ENCODE peak calls at places on chromosomes 2 and 18, in seven cellular contexts. One of them, this sample, is unnamed. For H4K20me1, the result is how much of the 10 kb centered on the place peaks cover.

GRCh38 chr2:231930601-231931281 is 4.5 kb upstream of the NPPC start:
- DNase-seq in K562: no peak
- DNase-seq in HepG2: no peak
- DNase-seq in endothelial cell of umbilical vein: no peak
- DNase-seq in GM12878: no peak
- DNase-seq in HCT116: no peak
- DNase-seq in SK-N-SH: no peak
- DNase-seq in this sample: no peak

GRCh38 chr18:39825485-39825884 is 2129.5 kb upstream of the PIK3C3 start:
- DNase-seq in GM12878: no peak
- DNase-seq in K562: no peak
- DNase-seq in HepG2: no peak
- DNase-seq in HCT116: no peak
- DNase-seq in endothelial cell of umbilical vein: peak
- DNase-seq in SK-N-SH: no peak
- DNase-seq in this sample: no peak

GRCh38 chr2:144914622-144915230 is 394.8 kb upstream of the ZEB2 start:
- DNase-seq in GM12878: no peak
- DNase-seq in endothelial cell of umbilical vein: no peak
- DNase-seq in HCT116: no peak
- DNase-seq in HepG2: no peak
- DNase-seq in K562: no peak
- DNase-seq in SK-N-SH: no peak
- DNase-seq in this sample: no peak

GRCh38 chr2:111160758-111161157 is 40.0 kb downstream of the BCL2L11 start:
- DNase-seq in HCT116: no peak
- DNase-seq in SK-N-SH: no peak
- DNase-seq in K562: no peak
- DNase-seq in HepG2: no peak
- DNase-seq in endothelial cell of umbilical vein: peak
- DNase-seq in GM12878: no peak
- DNase-seq in this sample: no peak

GRCh38 chr18:76349067-76349715 is 145.9 kb downstream of the ZNF516 start:
- DNase-seq in HCT116: peak
- DNase-seq in endothelial cell of umbilical vein: peak
- DNase-seq in HepG2: peak
- DNase-seq in K562: peak
- DNase-seq in GM12878: no peak
- DNase-seq in SK-N-SH: peak
- DNase-seq in this sample: peak

GRCh38 chr18:76490701-76491171 is 4.3 kb downstream of the ZNF516 start:
- DNase-seq in GM12878: no peak
- DNase-seq in HepG2: no peak
- DNase-seq in SK-N-SH: peak
- DNase-seq in endothelial cell of umbilical vein: peak
- DNase-seq in HCT116: no peak
- DNase-seq in K562: no peak
- DNase-seq in this sample: no peak

GRCh38 chr18:53883771-53884170 is 340.7 kb downstream of the MBD2 start:
- DNase-seq in HepG2: no peak
- DNase-seq in SK-N-SH: no peak
- DNase-seq in GM12878: no peak
- DNase-seq in endothelial cell of umbilical vein: no peak
- DNase-seq in HCT116: no peak
- DNase-seq in K562: no peak
- DNase-seq in this sample: no peak

GRCh38 chr2:119230630-119231185 is 7.1 kb downstream of the STEAP3 start:
- DNase-seq in GM12878: no peak
- DNase-seq in HCT116: no peak
- DNase-seq in endothelial cell of umbilical vein: no peak
- DNase-seq in K562: no peak
- DNase-seq in HepG2: no peak
- DNase-seq in SK-N-SH: no peak
- DNase-seq in this sample: no peak

GRCh38 chr2:114727012-114727411 is 284.6 kb downstream of the DPP10 start:
- DNase-seq in endothelial cell of umbilical vein: no peak
- DNase-seq in HCT116: no peak
- DNase-seq in SK-N-SH: no peak
- DNase-seq in K562: no peak
- DNase-seq in HepG2: no peak
- DNase-seq in GM12878: no peak
- DNase-seq in this sample: no peak

GRCh38 chr18:22200611-22201225 is 31.3 kb downstream of the GATA6 start:
- DNase-seq in SK-N-SH: no peak
- DNase-seq in GM12878: no peak
- DNase-seq in HCT116: no peak
- DNase-seq in K562: no peak
- DNase-seq in HepG2: no peak
- DNase-seq in endothelial cell of umbilical vein: no peak
- DNase-seq in this sample: no peak

GRCh38 chr18:22198163-22198562 is 28.8 kb downstream of the GATA6 start:
- DNase-seq in K562: no peak
- DNase-seq in HCT116: no peak
- DNase-seq in endothelial cell of umbilical vein: no peak
- DNase-seq in GM12878: no peak
- DNase-seq in HepG2: no peak
- DNase-seq in SK-N-SH: no peak
- DNase-seq in this sample: no peak

GRCh38 chr18:22197668-22198067 is 28.3 kb downstream of the GATA6 start:
- DNase-seq in HepG2: no peak
- DNase-seq in SK-N-SH: no peak
- DNase-seq in HCT116: no peak
- DNase-seq in GM12878: no peak
- DNase-seq in K562: no peak
- DNase-seq in endothelial cell of umbilical vein: peak
- DNase-seq in this sample: no peak

GRCh38 chr18:22195052-22195451 is 25.7 kb downstream of the GATA6 start:
- DNase-seq in SK-N-SH: no peak
- DNase-seq in HepG2: no peak
- DNase-seq in endothelial cell of umbilical vein: no peak
- DNase-seq in GM12878: no peak
- DNase-seq in K562: no peak
- DNase-seq in HCT116: no peak
- DNase-seq in this sample: no peak

DNA sequence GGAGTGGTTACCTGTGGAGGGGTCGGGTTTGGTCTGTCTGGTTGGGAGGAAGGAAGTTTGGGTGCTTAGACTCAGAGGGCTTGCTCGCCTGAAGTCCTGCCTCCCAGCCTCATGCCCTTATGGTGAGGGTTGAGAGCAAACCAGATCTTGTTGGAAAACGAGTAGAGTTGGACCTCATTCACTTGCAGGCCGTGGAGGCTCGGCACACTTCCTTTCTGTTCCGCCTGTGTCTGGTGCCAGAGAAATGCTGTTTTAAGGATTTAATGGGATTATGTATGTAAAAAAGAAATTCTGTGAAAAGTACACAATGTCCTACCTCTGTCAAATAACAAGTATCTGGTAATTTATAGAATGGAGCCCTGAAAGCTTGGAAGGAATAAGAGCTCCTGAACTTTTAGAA is 29.6 kb downstream of the GATA6 start:
- DNase-seq in SK-N-SH: no peak
- DNase-seq in HepG2: no peak
- DNase-seq in endothelial cell of umbilical vein: peak
- DNase-seq in GM12878: no peak
- DNase-seq in K562: no peak
- DNase-seq in HCT116: no peak
- DNase-seq in this sample: no peak
- H4K20me1 ChIP-seq in SK-N-SH: under half
- H4K20me1 ChIP-seq in HepG2: under half
- H4K20me1 ChIP-seq in endothelial cell of umbilical vein: under half
- H4K20me1 ChIP-seq in GM12878: under half
- H4K20me1 ChIP-seq in K562: under half
- H4K20me1 ChIP-seq in HCT116: under half
- H4K20me1 ChIP-seq in this sample: under half

GRCh38 chr2:68727698-68728375 is 6.8 kb upstream of the ARHGAP25 start:
- DNase-seq in K562: no peak
- DNase-seq in GM12878: no peak
- DNase-seq in endothelial cell of umbilical vein: no peak
- DNase-seq in SK-N-SH: no peak
- DNase-seq in HCT116: no peak
- DNase-seq in HepG2: no peak
- DNase-seq in this sample: no peak
- TF ChIP-seq MAX in K562: no peak
- TF ChIP-seq MAX in GM12878: no peak
- TF ChIP-seq MAX in endothelial cell of umbilical vein: no peak
- TF ChIP-seq MAX in SK-N-SH: no peak
- TF ChIP-seq MAX in HCT116: no peak
- TF ChIP-seq MAX in HepG2: no peak
- TF ChIP-seq MAX in this sample: no peak

DNA sequence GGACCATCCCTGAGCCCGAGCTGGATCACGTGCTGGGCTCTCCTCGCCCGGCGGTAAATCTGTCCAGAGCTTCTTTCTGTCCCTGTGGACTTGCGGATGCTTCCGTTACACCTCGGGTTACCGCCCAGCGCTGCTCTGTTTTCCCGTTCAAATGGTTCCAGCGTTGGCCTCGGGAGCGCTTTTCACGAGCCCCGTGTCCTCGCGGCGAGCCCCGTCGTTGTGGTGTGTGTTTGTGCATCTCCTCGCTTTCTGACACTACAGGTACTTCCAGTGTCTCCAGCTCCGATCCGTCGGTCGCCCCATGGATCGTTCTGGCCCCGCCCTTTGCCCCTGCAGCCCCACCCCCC is 77.4 kb downstream of the RTP5 start:
- DNase-seq in HepG2: no peak
- DNase-seq in K562: no peak
- DNase-seq in HCT116: no peak
- DNase-seq in SK-N-SH: no peak
- DNase-seq in endothelial cell of umbilical vein: no peak
- DNase-seq in GM12878: no peak
- DNase-seq in this sample: no peak
- H4K20me1 ChIP-seq in HepG2: under half
- H4K20me1 ChIP-seq in K562: under half
- H4K20me1 ChIP-seq in HCT116: under half
- H4K20me1 ChIP-seq in SK-N-SH: under half
- H4K20me1 ChIP-seq in endothelial cell of umbilical vein: under half
- H4K20me1 ChIP-seq in GM12878: under half
- H4K20me1 ChIP-seq in this sample: under half

DNA sequence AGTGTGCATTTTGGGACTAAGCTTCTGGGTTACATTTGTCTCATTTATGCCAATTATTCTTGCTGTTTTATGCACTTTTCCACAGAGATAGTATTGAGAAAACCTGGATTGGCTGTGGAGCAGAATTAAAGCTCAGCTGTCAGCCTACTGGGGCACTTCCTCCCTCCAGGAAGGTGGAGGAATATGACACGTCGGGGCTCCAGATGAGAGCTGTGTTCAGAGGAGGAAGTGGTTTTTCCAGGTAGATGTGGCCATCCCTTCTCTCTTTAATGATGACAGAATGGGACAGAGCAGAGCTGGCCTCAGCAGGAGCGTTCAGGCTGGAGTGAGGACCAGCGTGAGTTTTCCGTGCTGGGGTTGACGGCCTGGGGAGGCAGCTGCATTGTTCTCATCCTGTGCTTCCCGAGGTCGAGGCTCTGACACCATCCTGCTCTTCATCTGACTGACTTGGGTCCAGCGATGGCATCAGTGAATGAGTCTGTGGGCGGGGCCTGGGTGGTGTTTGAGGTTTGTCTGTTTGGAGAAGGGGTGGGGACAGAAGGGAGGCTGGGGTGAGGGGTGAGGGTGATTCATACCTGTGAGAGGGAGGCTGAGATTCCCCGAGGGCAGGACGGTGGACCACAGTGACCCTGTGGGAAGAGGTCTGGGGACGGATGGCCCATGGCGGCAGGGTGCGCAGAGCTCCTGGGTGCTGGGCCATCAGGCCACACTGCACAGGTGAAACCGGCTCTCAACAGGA is 207.0 kb downstream of the LDLRAD4 start:
- DNase-seq in HCT116: no peak
- DNase-seq in K562: no peak
- DNase-seq in SK-N-SH: no peak
- DNase-seq in endothelial cell of umbilical vein: no peak
- DNase-seq in HepG2: no peak
- DNase-seq in GM12878: no peak
- DNase-seq in this sample: no peak
- TF ChIP-seq MAX in HCT116: no peak
- TF ChIP-seq MAX in K562: no peak
- TF ChIP-seq MAX in SK-N-SH: no peak
- TF ChIP-seq MAX in endothelial cell of umbilical vein: no peak
- TF ChIP-seq MAX in HepG2: no peak
- TF ChIP-seq MAX in GM12878: no peak
- TF ChIP-seq MAX in this sample: no peak

GRCh38 chr2:16168506-16169264 is 228.3 kb downstream of the MYCN start:
- DNase-seq in endothelial cell of umbilical vein: no peak
- DNase-seq in SK-N-SH: no peak
- DNase-seq in K562: no peak
- DNase-seq in HCT116: no peak
- DNase-seq in HepG2: no peak
- DNase-seq in GM12878: no peak
- DNase-seq in this sample: peak

GRCh38 chr2:16169381-16169960 is 229.1 kb downstream of the MYCN start:
- DNase-seq in GM12878: no peak
- DNase-seq in HepG2: no peak
- DNase-seq in SK-N-SH: no peak
- DNase-seq in endothelial cell of umbilical vein: no peak
- DNase-seq in K562: no peak
- DNase-seq in HCT116: no peak
- DNase-seq in this sample: peak

GRCh38 chr2:16166327-16166981 is 226.1 kb downstream of the MYCN start:
- DNase-seq in HCT116: no peak
- DNase-seq in endothelial cell of umbilical vein: no peak
- DNase-seq in HepG2: no peak
- DNase-seq in K562: no peak
- DNase-seq in SK-N-SH: no peak
- DNase-seq in GM12878: no peak
- DNase-seq in this sample: peak

GRCh38 chr2:16165518-16166326 is 225.4 kb downstream of the MYCN start:
- DNase-seq in SK-N-SH: no peak
- DNase-seq in HepG2: no peak
- DNase-seq in HCT116: no peak
- DNase-seq in K562: no peak
- DNase-seq in GM12878: no peak
- DNase-seq in endothelial cell of umbilical vein: no peak
- DNase-seq in this sample: peak

GRCh38 chr2:16167471-16168426 is 227.4 kb downstream of the MYCN start:
- DNase-seq in GM12878: no peak
- DNase-seq in HCT116: no peak
- DNase-seq in K562: peak
- DNase-seq in endothelial cell of umbilical vein: no peak
- DNase-seq in HepG2: no peak
- DNase-seq in SK-N-SH: no peak
- DNase-seq in this sample: peak
- H4K20me1 ChIP-seq in GM12878: under half
- H4K20me1 ChIP-seq in HCT116: under half
- H4K20me1 ChIP-seq in K562: under half
- H4K20me1 ChIP-seq in endothelial cell of umbilical vein: under half
- H4K20me1 ChIP-seq in HepG2: under half
- H4K20me1 ChIP-seq in SK-N-SH: under half
- H4K20me1 ChIP-seq in this sample: under half

This sample was measured in H1.